ENCODE peak calls at places on chromosomes 11 and 22, in seven cellular contexts. J is NCI-H1105 treated with DMSO at 0.1 percent for 48 hours, S is fibroblast of mammary gland, V is mucosa of descending colon, N is amniotic stem cell, T is substantia nigra, R is T-cell. H is an unnamed sample.

GRCh38 chr11:130318031-130318673 is 3.4 kb upstream of the ZBTB44 start:
- DNase-seq in J (no peak), S (no peak), V (no peak), N (no peak), T (no peak), R (no peak), H (no peak)

GRCh38 chr11:66131937-66132632 is 62.0 kb downstream of the PACS1 start:
- DNase-seq in J (no peak), S (no peak), V (no peak), N (no peak), T (no peak), R (no peak), H (no peak)

GRCh38 chr11:118007040-118007439 is 20.8 kb downstream of the IL10RA start:
- DNase-seq in J (no peak), S (no peak), V (no peak), N (no peak), T (no peak), R (no peak), H (no peak)

GRCh38 chr22:19721486-19722172 is 1.7 kb upstream of the GP1BB start:
- DNase-seq in J (no peak), S (no peak), V (no peak), N (no peak), T (no peak), R (no peak), H (no peak)

GRCh38 chr11:73323464-73323863 is 15.4 kb downstream of the ARHGEF17 start:
- DNase-seq in J (no peak), S (peak; percentile 61), V (peak; percentile 71), N (no peak), T (no peak), R (no peak), H (no peak)

GRCh38 chr11:65399249-65399648 is 12.8 kb downstream of the FRMD8 start:
- DNase-seq in J (no peak), S (no peak), V (no peak), N (no peak), T (no peak), R (no peak), H (no peak)

GRCh38 chr11:121042296-121042695 is 18.4 kb downstream of the TBCEL start:
- DNase-seq in J (no peak), S (no peak), V (no peak), N (no peak), T (no peak), R (no peak), H (no peak)

GRCh38 chr22:37167981-37168647 is 18.4 kb upstream of the IL2RB start:
- DNase-seq in J (no peak), S (no peak), V (peak; percentile 48), N (no peak), T (no peak), R (no peak), H (no peak)

GRCh38 chr11:85663080-85663729 is 1.7 kb downstream of the CREBZF start:
- DNase-seq in J (no peak), S (no peak), V (no peak), N (no peak), T (no peak), R (no peak), H (no peak)

GRCh38 chr11:19905280-19905853 is 192.7 kb downstream of the NAV2 start:
- DNase-seq in J (peak; percentile 55), S (peak; percentile 64), V (no peak), N (peak; percentile 47), T (no peak), R (no peak), H (no peak)

GRCh38 chr11:114161486-114162250 is 102.2 kb downstream of the ZBTB16 start:
- DNase-seq in J (no peak), S (no peak), V (no peak), N (no peak), T (no peak), R (no peak), H (no peak)

GRCh38 chr11:12246989-12247388 is 130.4 kb upstream of the PARVA start:
- DNase-seq in J (no peak), S (no peak), V (no peak), N (no peak), T (no peak), R (no peak), H (no peak)

GRCh38 chr22:35970601-35971417 is 57.8 kb downstream of the RBFOX2 start:
- DNase-seq in J (no peak), S (no peak), V (no peak), N (no peak), T (no peak), R (no peak), H (no peak)

GRCh38 chr22:30201970-30202369 is 44.6 kb downstream of the LIF start:
- DNase-seq in J (no peak), S (peak; percentile 91), V (no peak), N (no peak), T (no peak), R (no peak), H (no peak)

GRCh38 chr11:8178297-8178696 is 9.5 kb upstream of the RIC3 start:
- DNase-seq in J (no peak), S (no peak), V (no peak), N (no peak), T (no peak), R (no peak), H (no peak)

GRCh38 chr11:1121343-1122331 is 36.1 kb upstream of the MUC5AC start:
- DNase-seq in J (no peak), S (peak; percentile 3), V (no peak), N (no peak), T (no peak), R (no peak), H (no peak)

GRCh38 chr11:72375241-72375640 is 59.1 kb downstream of the CLPB start:
- DNase-seq in J (no peak), S (no peak), V (no peak), N (no peak), T (no peak), R (no peak), H (no peak)

GRCh38 chr22:41308054-41308453 is 6.7 kb downstream of the ZC3H7B start:
- DNase-seq in J (no peak), S (peak; percentile 84), V (no peak), N (no peak), T (no peak), R (no peak), H (no peak)

GRCh38 chr22:44710474-44711235 is 8.7 kb downstream of the PRR5 start:
- DNase-seq in J (peak; percentile 70), S (no peak), V (peak; percentile 92), N (no peak), T (no peak), R (peak; percentile 29), H (no peak)

GRCh38 chr22:41672780-41673509 is 15.7 kb downstream of the SNU13 start:
- DNase-seq in J (no peak), S (no peak), V (no peak), N (no peak), T (no peak), R (no peak), H (no peak)

GRCh38 chr11:59216654-59217640 is 4.2 kb upstream of the MPEG1 start:
- DNase-seq in J (no peak), S (peak; percentile 86), V (no peak), N (no peak), T (no peak), R (no peak), H (no peak)

GRCh38 chr11:35158371-35159081 is 19.6 kb downstream of the CD44 start:
- DNase-seq in J (peak; percentile 73), S (peak; percentile 76), V (no peak), N (no peak), T (peak; percentile 21), R (no peak), H (no peak)

GRCh38 chr11:132312161-132312560 is 941.7 kb downstream of the NTM start:
- DNase-seq in J (no peak), S (peak; percentile 34), V (no peak), N (no peak), T (no peak), R (no peak), H (peak; percentile 68)

GRCh38 chr11:34055218-34056000 is 3.9 kb downstream of the CAPRIN1 start:
- DNase-seq in J (no peak), S (no peak), V (no peak), N (no peak), T (no peak), R (no peak), H (no peak)